ENCODE peak calls at places on chromosomes 11 and 22, in four cellular contexts. M, H, P and D are unnamed samples.

GRCh38 chr22:41939981-41940852 is 6.7 kb downstream of the CENPM start:
- DNase-seq in M (peak), H (peak), P (peak), D (no peak)

GRCh38 chr22:39312410-39312809 is 7.0 kb downstream of the RPL3 start:
- DNase-seq in M (no peak), H (no peak), P (no peak), D (peak)

GRCh38 chr11:12319734-12320387 is 57.5 kb upstream of the PARVA start:
- DNase-seq in M (no peak), H (no peak), P (no peak), D (no peak)

GRCh38 chr22:49827853-49828598 is at the start of gene BRD1:
- DNase-seq in M (peak), H (peak), P (peak), D (peak)

GRCh38 chr11:96337541-96338530 is 5.2 kb downstream of the MAML2 start:
- DNase-seq in M (no peak), H (no peak), P (no peak), D (no peak)

GRCh38 chr11:67631427-67631826 is 1.7 kb upstream of the NUDT8 start:
- DNase-seq in M (no peak), H (no peak), P (no peak), D (no peak)

GRCh38 chr11:14075118-14075601 is 112.6 kb downstream of the SPON1 start:
- DNase-seq in M (peak), H (no peak), P (no peak), D (no peak)

GRCh38 chr11:34105957-34106504 is 602 bp downstream of the NAT10 start:
- DNase-seq in M (no peak), H (no peak), P (no peak), D (no peak)

GRCh38 chr11:19460718-19461405 is 220.1 kb upstream of the E2F8 start:
- DNase-seq in M (no peak), H (no peak), P (no peak), D (no peak)